ENCODE peak calls at places on chromosomes 1 and 21, in eight cellular contexts. One of them, this sample, is unnamed.

GRCh38 chr1:112894561-112895011 is 61.4 kb downstream of the SLC16A1 start:
- DNase-seq in H9: no peak
- DNase-seq in sciatic nerve: no peak
- DNase-seq in NCI-H146: no peak
- DNase-seq in stimulated activated naive B cell treated with anti-CD40 and anti-IgM and Interleukin-4, amounts not matched to agents 10 μg/mL and 1 μg/mL and 100 μg/mL, for 72 hours: no peak
- DNase-seq in A172: no peak
- DNase-seq in RWPE1: no peak
- DNase-seq in GF-D8: no peak
- DNase-seq in this sample: no peak

GRCh38 chr1:219555802-219556201 is 57.1 kb downstream of the ZC3H11B start:
- DNase-seq in H9: no peak
- DNase-seq in sciatic nerve: no peak
- DNase-seq in NCI-H146: peak
- DNase-seq in stimulated activated naive B cell treated with anti-CD40 and anti-IgM and Interleukin-4, amounts not matched to agents 10 μg/mL and 1 μg/mL and 100 μg/mL, for 72 hours: no peak
- DNase-seq in A172: no peak
- DNase-seq in RWPE1: peak
- DNase-seq in GF-D8: no peak
- DNase-seq in this sample: no peak

GRCh38 chr1:30378991-30379581 is 344.3 kb downstream of the MATN1 start:
- DNase-seq in H9: no peak
- DNase-seq in sciatic nerve: peak
- DNase-seq in NCI-H146: no peak
- DNase-seq in stimulated activated naive B cell treated with anti-CD40 and anti-IgM and Interleukin-4, amounts not matched to agents 10 μg/mL and 1 μg/mL and 100 μg/mL, for 72 hours: peak
- DNase-seq in A172: peak
- DNase-seq in RWPE1: peak
- DNase-seq in GF-D8: peak
- DNase-seq in this sample: no peak

GRCh38 chr1:30327370-30328099 is 395.9 kb downstream of the MATN1 start:
- DNase-seq in H9: no peak
- DNase-seq in sciatic nerve: peak
- DNase-seq in NCI-H146: no peak
- DNase-seq in stimulated activated naive B cell treated with anti-CD40 and anti-IgM and Interleukin-4, amounts not matched to agents 10 μg/mL and 1 μg/mL and 100 μg/mL, for 72 hours: no peak
- DNase-seq in A172: no peak
- DNase-seq in RWPE1: no peak
- DNase-seq in GF-D8: no peak
- DNase-seq in this sample: no peak

GRCh38 chr1:64663654-64664053 is 81.2 kb upstream of the RAVER2 start:
- DNase-seq in H9: peak
- DNase-seq in sciatic nerve: no peak
- DNase-seq in NCI-H146: peak
- DNase-seq in stimulated activated naive B cell treated with anti-CD40 and anti-IgM and Interleukin-4, amounts not matched to agents 10 μg/mL and 1 μg/mL and 100 μg/mL, for 72 hours: no peak
- DNase-seq in A172: no peak
- DNase-seq in RWPE1: no peak
- DNase-seq in GF-D8: no peak
- DNase-seq in this sample: peak

GRCh38 chr1:179083031-179083345 is 1.1 kb downstream of the TOR3A start:
- DNase-seq in H9: no peak
- DNase-seq in sciatic nerve: no peak
- DNase-seq in NCI-H146: no peak
- DNase-seq in stimulated activated naive B cell treated with anti-CD40 and anti-IgM and Interleukin-4, amounts not matched to agents 10 μg/mL and 1 μg/mL and 100 μg/mL, for 72 hours: no peak
- DNase-seq in A172: no peak
- DNase-seq in RWPE1: no peak
- DNase-seq in GF-D8: peak
- DNase-seq in this sample: peak

GRCh38 chr21:33668180-33668579 is 25.9 kb downstream of the ITSN1 start:
- DNase-seq in H9: no peak
- DNase-seq in sciatic nerve: no peak
- DNase-seq in NCI-H146: no peak
- DNase-seq in stimulated activated naive B cell treated with anti-CD40 and anti-IgM and Interleukin-4, amounts not matched to agents 10 μg/mL and 1 μg/mL and 100 μg/mL, for 72 hours: no peak
- DNase-seq in A172: no peak
- DNase-seq in RWPE1: no peak
- DNase-seq in GF-D8: no peak
- DNase-seq in this sample: no peak

GRCh38 chr1:63322944-63323865 is 838 bp downstream of the FOXD3 start:
- DNase-seq in H9: peak
- DNase-seq in sciatic nerve: no peak
- DNase-seq in NCI-H146: peak
- DNase-seq in stimulated activated naive B cell treated with anti-CD40 and anti-IgM and Interleukin-4, amounts not matched to agents 10 μg/mL and 1 μg/mL and 100 μg/mL, for 72 hours: peak
- DNase-seq in A172: no peak
- DNase-seq in RWPE1: no peak
- DNase-seq in GF-D8: no peak
- DNase-seq in this sample: no peak

GRCh38 chr1:230820568-230820967 is 47.8 kb downstream of the C1orf198 start:
- DNase-seq in H9: no peak
- DNase-seq in sciatic nerve: no peak
- DNase-seq in NCI-H146: no peak
- DNase-seq in stimulated activated naive B cell treated with anti-CD40 and anti-IgM and Interleukin-4, amounts not matched to agents 10 μg/mL and 1 μg/mL and 100 μg/mL, for 72 hours: no peak
- DNase-seq in A172: no peak
- DNase-seq in RWPE1: no peak
- DNase-seq in GF-D8: no peak
- DNase-seq in this sample: no peak